ENCODE peak calls at places on chromosome 22, in four cellular contexts. One of them, this sample, is unnamed.

GRCh38 chr22:27212081-27212480 is 554.7 kb downstream of the MIAT start:
- DNase-seq in H1: no peak
- DNase-seq in A549: no peak
- DNase-seq in HepG2: no peak
- DNase-seq in this sample: no peak

GRCh38 chr22:39719559-39720450 is 149.3 kb downstream of the CACNA1I start:
- DNase-seq in A549: no peak
- DNase-seq in HepG2: no peak
- DNase-seq in H1: no peak
- DNase-seq in this sample: no peak

GRCh38 chr22:17284917-17285316 is 65.7 kb upstream of the ADA2 start:
- DNase-seq in HepG2: no peak
- DNase-seq in A549: no peak
- DNase-seq in H1: no peak
- DNase-seq in this sample: no peak

GRCh38 chr22:44360306-44360685 is 47.5 kb upstream of the SHISAL1 start:
- DNase-seq in H1: no peak
- DNase-seq in HepG2: no peak
- DNase-seq in A549: no peak
- DNase-seq in this sample: no peak

GRCh38 chr22:32836286-32836859 is 34.9 kb downstream of the TIMP3 start:
- DNase-seq in H1: no peak
- DNase-seq in A549: peak; percentile 5
- DNase-seq in HepG2: peak; percentile 11
- DNase-seq in this sample: peak; percentile 51

GRCh38 chr22:35539910-35540599 is 576 bp upstream of the RASD2 start:
- DNase-seq in H1: peak; percentile 74
- DNase-seq in A549: no peak
- DNase-seq in HepG2: no peak
- DNase-seq in this sample: peak; percentile 94

GRCh38 chr22:45878901-45879551 is 97.9 kb downstream of the WNT7B start:
- DNase-seq in HepG2: no peak
- DNase-seq in A549: no peak
- DNase-seq in H1: peak; percentile 54
- DNase-seq in this sample: no peak

GRCh38 chr22:43789452-43789851 is 22.7 kb downstream of the EFCAB6 start:
- DNase-seq in H1: no peak
- DNase-seq in A549: peak; percentile 63
- DNase-seq in HepG2: no peak
- DNase-seq in this sample: no peak

GRCh38 chr22:31238057-31238456 is 26.0 kb downstream of the LIMK2 start:
- DNase-seq in H1: no peak
- DNase-seq in A549: no peak
- DNase-seq in HepG2: no peak
- DNase-seq in this sample: no peak

GRCh38 chr22:19965771-19966709 is 24.4 kb upstream of the TXNRD2 start:
- DNase-seq in HepG2: no peak
- DNase-seq in A549: no peak
- DNase-seq in H1: peak; percentile 76
- DNase-seq in this sample: peak; percentile 90

GRCh38 chr22:20402960-20403778 is 9.2 kb downstream of the ZNF74 start:
- DNase-seq in H1: no peak
- DNase-seq in HepG2: no peak
- DNase-seq in A549: no peak
- DNase-seq in this sample: peak; percentile 22

GRCh38 chr22:36104988-36105387 is 55.6 kb downstream of the APOL3 start:
- DNase-seq in HepG2: no peak
- DNase-seq in A549: no peak
- DNase-seq in H1: no peak
- DNase-seq in this sample: no peak

GRCh38 chr22:42945736-42946135 is 69.2 kb downstream of the PACSIN2 start:
- DNase-seq in A549: no peak
- DNase-seq in H1: no peak
- DNase-seq in HepG2: no peak
- DNase-seq in this sample: no peak

GRCh38 chr22:39917776-39918493 is 17.1 kb downstream of the GRAP2 start:
- DNase-seq in A549: no peak
- DNase-seq in HepG2: no peak
- DNase-seq in H1: no peak
- DNase-seq in this sample: no peak

GRCh38 chr22:40265783-40266182 is 80.5 kb upstream of the ADSL start:
- DNase-seq in HepG2: no peak
- DNase-seq in H1: no peak
- DNase-seq in A549: no peak
- DNase-seq in this sample: no peak

GRCh38 chr22:29190915-29191314 is 14.8 kb upstream of the EMID1 start:
- DNase-seq in A549: no peak
- DNase-seq in HepG2: no peak
- DNase-seq in H1: no peak
- DNase-seq in this sample: no peak

GRCh38 chr22:26707090-26707489 is 49.7 kb downstream of the MIAT start:
- DNase-seq in H1: no peak
- DNase-seq in A549: peak; percentile 27
- DNase-seq in HepG2: no peak
- DNase-seq in this sample: no peak

GRCh38 chr22:25383278-25383820 is 163.9 kb downstream of the CRYBB2 start:
- DNase-seq in A549: no peak
- DNase-seq in H1: no peak
- DNase-seq in HepG2: no peak
- DNase-seq in this sample: no peak

GRCh38 chr22:25382762-25383161 is 163.3 kb downstream of the CRYBB2 start:
- DNase-seq in HepG2: no peak
- DNase-seq in A549: no peak
- DNase-seq in H1: no peak
- DNase-seq in this sample: no peak

GRCh38 chr22:25377699-25378098 is 158.3 kb downstream of the CRYBB2 start:
- DNase-seq in A549: no peak
- DNase-seq in H1: no peak
- DNase-seq in HepG2: no peak
- DNase-seq in this sample: no peak

GRCh38 chr22:25383892-25384291 is 164.5 kb downstream of the CRYBB2 start:
- DNase-seq in H1: no peak
- DNase-seq in HepG2: no peak
- DNase-seq in A549: no peak
- DNase-seq in this sample: no peak

DNA sequence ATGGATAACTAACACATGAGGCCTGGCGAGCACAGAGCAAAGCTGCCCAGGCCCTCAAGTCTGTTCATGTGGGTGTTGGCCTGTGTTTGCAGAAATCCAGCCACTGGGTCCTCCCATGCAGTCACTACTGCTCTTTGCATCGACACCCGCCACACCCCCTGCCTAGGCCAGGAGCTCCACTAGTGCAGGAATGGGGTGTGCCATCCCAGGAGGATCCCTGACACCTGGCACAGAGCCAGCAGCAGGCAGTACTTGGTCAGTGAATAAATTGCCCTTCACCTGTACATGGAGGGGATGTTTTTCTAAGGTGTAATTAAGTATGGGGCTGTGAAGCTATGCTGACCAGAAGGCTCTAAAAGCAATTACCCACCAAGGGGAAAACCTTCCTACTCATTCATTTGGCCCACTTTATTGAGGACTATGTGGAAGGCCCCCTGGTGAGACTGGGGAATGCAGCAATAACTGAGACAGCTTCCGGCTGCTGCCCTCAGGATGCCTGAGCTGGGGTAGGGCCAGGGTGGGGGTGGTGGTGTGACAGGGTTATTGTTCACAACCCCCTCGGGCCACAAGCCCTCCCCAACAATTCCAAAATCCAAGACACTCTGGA is 160.8 kb downstream of the CRYBB2 start:
- DNase-seq in H1: no peak
- DNase-seq in A549: no peak
- DNase-seq in HepG2: no peak
- DNase-seq in this sample: no peak
- TF ChIP-seq RNF2 in H1: no peak
- TF ChIP-seq RNF2 in A549: no peak
- TF ChIP-seq RNF2 in HepG2: no peak
- TF ChIP-seq RNF2 in this sample: no peak

GRCh38 chr22:21835378-21835777 is 32.1 kb downstream of the MAPK1 start:
- DNase-seq in HepG2: no peak
- DNase-seq in A549: no peak
- DNase-seq in H1: no peak
- DNase-seq in this sample: no peak

GRCh38 chr22:21829523-21829922 is 37.9 kb downstream of the MAPK1 start:
- DNase-seq in A549: no peak
- DNase-seq in HepG2: no peak
- DNase-seq in H1: no peak
- DNase-seq in this sample: no peak

GRCh38 chr22:21834869-21835268 is 32.6 kb downstream of the MAPK1 start:
- DNase-seq in H1: no peak
- DNase-seq in HepG2: no peak
- DNase-seq in A549: no peak
- DNase-seq in this sample: no peak

GRCh38 chr22:21828268-21828638 is 39.2 kb downstream of the MAPK1 start:
- DNase-seq in H1: no peak
- DNase-seq in HepG2: no peak
- DNase-seq in A549: no peak
- DNase-seq in this sample: no peak

DNA sequence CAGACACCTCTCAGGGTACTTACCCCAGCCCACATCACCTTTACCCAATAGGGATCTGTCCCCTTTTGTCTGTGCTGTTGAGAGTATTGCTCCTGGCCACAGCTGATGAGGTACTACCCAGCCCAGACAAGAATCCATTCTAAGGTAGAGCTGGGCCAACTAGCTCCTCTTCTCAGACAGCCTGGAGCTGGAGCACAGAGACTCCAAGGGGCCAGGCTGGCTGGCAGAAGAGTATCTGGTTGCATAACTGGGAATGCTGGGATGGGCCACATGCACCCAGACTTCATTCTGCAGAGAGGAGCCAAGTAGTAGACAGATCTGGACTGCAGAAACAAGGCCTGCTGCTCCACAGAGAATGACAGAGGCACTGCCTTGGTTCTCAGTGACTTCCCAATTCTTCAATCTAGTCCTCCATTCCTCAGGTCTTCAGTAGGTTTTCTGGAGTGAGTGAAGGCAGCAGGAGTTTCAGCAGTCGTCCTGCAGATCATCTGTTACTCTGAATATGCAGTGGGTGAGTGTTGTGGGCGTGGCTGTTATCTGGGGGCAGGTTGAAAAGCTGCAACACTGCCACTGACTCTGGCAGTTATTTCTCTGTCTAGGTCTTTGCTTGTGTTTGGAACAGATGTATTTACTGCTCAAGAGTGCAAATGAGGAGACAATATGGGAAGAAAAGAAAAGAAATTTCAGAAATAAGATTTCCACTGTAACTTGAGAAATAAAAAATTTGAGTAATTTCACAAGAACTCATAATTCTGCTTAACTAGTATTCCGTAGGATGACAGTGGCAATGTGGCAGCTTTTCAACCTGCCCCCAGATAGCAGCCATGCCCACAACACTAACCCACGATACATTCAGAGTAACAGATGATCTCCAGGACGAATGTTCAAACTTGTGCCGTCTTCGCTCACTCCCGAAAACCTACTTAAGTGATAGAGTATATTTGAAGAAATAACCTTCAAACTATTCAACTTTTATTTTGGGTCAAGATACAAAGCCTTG is 34.9 kb downstream of the MAPK1 start:
- DNase-seq in HepG2: no peak
- DNase-seq in H1: no peak
- DNase-seq in A549: no peak
- DNase-seq in this sample: peak; percentile 74
- TF ChIP-seq RNF2 in HepG2: no peak
- TF ChIP-seq RNF2 in H1: no peak
- TF ChIP-seq RNF2 in A549: no peak
- TF ChIP-seq RNF2 in this sample: no peak

DNA sequence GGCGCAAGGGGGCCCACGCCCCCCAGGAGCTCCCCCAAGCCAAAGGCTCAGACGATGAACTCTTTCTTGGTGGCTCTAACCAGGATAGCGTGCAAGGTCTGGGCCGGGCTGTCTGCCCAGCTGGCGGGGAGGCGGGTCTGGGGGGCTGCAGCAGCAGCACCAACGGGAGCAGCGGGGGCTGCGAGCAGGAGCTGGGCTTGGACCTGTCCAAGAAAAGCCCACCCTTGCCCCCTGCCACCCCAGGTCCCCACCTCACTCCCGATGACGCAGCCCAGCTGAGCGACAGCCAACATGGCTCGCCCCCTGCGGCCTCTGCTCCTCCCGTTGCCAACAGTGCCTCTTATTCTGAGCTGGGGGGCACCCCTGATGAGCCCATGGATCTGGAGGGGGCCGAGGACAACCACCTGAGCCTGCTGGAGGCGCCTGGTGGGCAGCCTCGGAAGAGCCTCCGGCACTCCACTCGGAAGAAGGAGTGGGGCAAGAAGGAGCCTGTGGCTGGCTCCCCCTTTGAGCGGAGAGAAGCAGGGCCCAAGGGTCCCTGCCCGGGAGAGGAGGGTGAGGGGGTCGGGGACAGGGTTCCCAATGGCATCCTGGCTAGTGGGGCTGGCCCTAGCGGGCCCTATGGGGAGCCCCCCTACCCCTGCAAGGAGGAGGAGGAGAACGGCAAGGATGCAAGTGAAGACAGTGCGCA is 21.6 kb upstream of the TMEM191C start:
- DNase-seq in H1: no peak
- DNase-seq in A549: no peak
- DNase-seq in HepG2: no peak
- DNase-seq in this sample: no peak
- TF ChIP-seq RNF2 in H1: no peak
- TF ChIP-seq RNF2 in A549: no peak
- TF ChIP-seq RNF2 in HepG2: no peak
- TF ChIP-seq RNF2 in this sample: no peak

GRCh38 chr22:49896201-49896600 is 22.0 kb downstream of the ALG12 start:
- DNase-seq in HepG2: no peak
- DNase-seq in A549: no peak
- DNase-seq in H1: no peak
- DNase-seq in this sample: no peak

GRCh38 chr22:49893025-49893424 is 25.2 kb downstream of the ALG12 start:
- DNase-seq in A549: no peak
- DNase-seq in H1: no peak
- DNase-seq in HepG2: no peak
- DNase-seq in this sample: no peak

GRCh38 chr22:49894321-49895072 is 23.7 kb downstream of the ALG12 start:
- DNase-seq in A549: no peak
- DNase-seq in H1: no peak
- DNase-seq in HepG2: no peak
- DNase-seq in this sample: peak; percentile 36

GRCh38 chr22:49889071-49889470 is 29.2 kb downstream of the ALG12 start:
- DNase-seq in HepG2: no peak
- DNase-seq in H1: no peak
- DNase-seq in A549: no peak
- DNase-seq in this sample: no peak

DNA sequence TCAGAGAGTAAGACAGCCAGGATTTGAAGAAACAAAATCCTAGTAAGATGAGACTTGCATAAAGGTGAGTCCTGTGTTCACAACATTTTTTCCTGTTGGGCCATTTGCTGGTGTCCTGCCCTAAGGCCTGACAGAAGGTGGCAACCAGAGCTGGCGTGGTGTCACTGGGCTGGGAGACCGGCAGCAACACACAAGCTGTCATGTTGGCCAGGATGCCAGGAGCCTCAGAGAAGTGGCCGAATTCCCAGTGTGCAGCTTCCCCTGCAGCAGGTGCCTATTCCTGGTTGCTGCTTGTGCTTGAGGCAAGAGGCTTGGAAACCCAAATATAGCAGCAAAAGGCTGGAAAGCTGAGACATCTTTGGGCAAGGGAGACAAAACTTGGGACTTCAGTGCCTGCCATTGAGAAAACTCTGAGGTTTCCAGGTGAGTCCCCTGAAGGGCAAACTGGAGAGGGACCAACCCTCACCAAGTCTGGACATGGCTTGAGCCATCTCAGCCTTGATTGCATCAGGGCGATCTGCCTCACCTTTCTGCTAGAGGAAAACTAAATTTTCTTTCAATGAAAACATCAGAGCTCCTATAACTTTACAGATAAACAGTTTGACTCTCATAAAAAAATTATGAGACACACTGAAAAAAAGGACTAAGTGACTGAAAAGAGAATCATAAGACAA is 25.9 kb downstream of the ALG12 start:
- DNase-seq in H1: no peak
- DNase-seq in A549: no peak
- DNase-seq in HepG2: no peak
- DNase-seq in this sample: no peak
- TF ChIP-seq RNF2 in H1: no peak
- TF ChIP-seq RNF2 in A549: no peak
- TF ChIP-seq RNF2 in HepG2: no peak
- TF ChIP-seq RNF2 in this sample: no peak

This sample was measured in K562.